ENCODE peak calls at places on chromosomes 2 and 18, in six cellular contexts. One of them, this sample, is unnamed.

GRCh38 chr2:152336854-152337510 is 2.0 kb downstream of the FMNL2 start:
- DNase-seq in IMR-90: peak
- DNase-seq in Panc1: no peak
- DNase-seq in coronary artery: no peak
- DNase-seq in CD4-positive, alpha-beta T cell: no peak
- DNase-seq in hepatocyte: peak
- DNase-seq in this sample: peak

GRCh38 chr2:28137221-28137620 is 246.7 kb downstream of the BABAM2 start:
- DNase-seq in IMR-90: peak
- DNase-seq in coronary artery: no peak
- DNase-seq in CD4-positive, alpha-beta T cell: no peak
- DNase-seq in Panc1: no peak
- DNase-seq in hepatocyte: peak
- DNase-seq in this sample: peak

GRCh38 chr2:1081411-1082225 is 131.0 kb downstream of the SNTG2 start:
- DNase-seq in Panc1: no peak
- DNase-seq in IMR-90: peak
- DNase-seq in CD4-positive, alpha-beta T cell: no peak
- DNase-seq in coronary artery: no peak
- DNase-seq in hepatocyte: no peak
- DNase-seq in this sample: peak

GRCh38 chr2:149431337-149431736 is 101.0 kb downstream of the LYPD6 start:
- DNase-seq in CD4-positive, alpha-beta T cell: no peak
- DNase-seq in Panc1: no peak
- DNase-seq in coronary artery: no peak
- DNase-seq in IMR-90: peak
- DNase-seq in hepatocyte: no peak
- DNase-seq in this sample: no peak

GRCh38 chr2:172358784-172359556 is 68.4 kb upstream of the ITGA6 start:
- DNase-seq in CD4-positive, alpha-beta T cell: no peak
- DNase-seq in Panc1: no peak
- DNase-seq in coronary artery: no peak
- DNase-seq in IMR-90: no peak
- DNase-seq in hepatocyte: no peak
- DNase-seq in this sample: no peak

GRCh38 chr2:45067859-45068642 is 58.8 kb upstream of the SIX2 start:
- DNase-seq in IMR-90: no peak
- DNase-seq in Panc1: no peak
- DNase-seq in coronary artery: no peak
- DNase-seq in hepatocyte: peak
- DNase-seq in CD4-positive, alpha-beta T cell: no peak
- DNase-seq in this sample: no peak

GRCh38 chr2:236352761-236353593 is 88.8 kb upstream of the ASB18 start:
- DNase-seq in IMR-90: peak
- DNase-seq in CD4-positive, alpha-beta T cell: no peak
- DNase-seq in hepatocyte: peak
- DNase-seq in Panc1: peak
- DNase-seq in coronary artery: no peak
- DNase-seq in this sample: no peak

GRCh38 chr2:114784890-114785583 is 342.6 kb downstream of the DPP10 start:
- DNase-seq in hepatocyte: no peak
- DNase-seq in CD4-positive, alpha-beta T cell: no peak
- DNase-seq in coronary artery: no peak
- DNase-seq in Panc1: no peak
- DNase-seq in IMR-90: no peak
- DNase-seq in this sample: no peak

GRCh38 chr2:11118761-11119160 is 36.5 kb upstream of the SLC66A3 start:
- DNase-seq in hepatocyte: no peak
- DNase-seq in Panc1: no peak
- DNase-seq in IMR-90: peak
- DNase-seq in coronary artery: no peak
- DNase-seq in CD4-positive, alpha-beta T cell: no peak
- DNase-seq in this sample: no peak

GRCh38 chr2:197307236-197307932 is 3.2 kb downstream of the ANKRD44 start:
- DNase-seq in CD4-positive, alpha-beta T cell: no peak
- DNase-seq in IMR-90: no peak
- DNase-seq in hepatocyte: no peak
- DNase-seq in coronary artery: no peak
- DNase-seq in Panc1: no peak
- DNase-seq in this sample: no peak

GRCh38 chr2:173990970-173991819 is 26.0 kb upstream of the SP3 start:
- DNase-seq in hepatocyte: peak
- DNase-seq in coronary artery: peak
- DNase-seq in CD4-positive, alpha-beta T cell: no peak
- DNase-seq in IMR-90: peak
- DNase-seq in Panc1: no peak
- DNase-seq in this sample: peak

GRCh38 chr2:174697267-174697666 is 67.0 kb downstream of the CHRNA1 start:
- DNase-seq in CD4-positive, alpha-beta T cell: peak
- DNase-seq in IMR-90: peak
- DNase-seq in Panc1: peak
- DNase-seq in coronary artery: no peak
- DNase-seq in hepatocyte: peak
- DNase-seq in this sample: no peak

GRCh38 chr18:76699923-76700322 is 122.4 kb upstream of the ZNF236 start:
- DNase-seq in IMR-90: no peak
- DNase-seq in Panc1: no peak
- DNase-seq in hepatocyte: no peak
- DNase-seq in CD4-positive, alpha-beta T cell: no peak
- DNase-seq in coronary artery: peak
- DNase-seq in this sample: no peak

GRCh38 chr2:223884399-223884798 is 47.0 kb upstream of the AP1S3 start:
- DNase-seq in Panc1: no peak
- DNase-seq in CD4-positive, alpha-beta T cell: no peak
- DNase-seq in IMR-90: peak
- DNase-seq in coronary artery: no peak
- DNase-seq in hepatocyte: no peak
- DNase-seq in this sample: no peak

GRCh38 chr2:223889133-223889769 is 51.9 kb upstream of the AP1S3 start:
- DNase-seq in CD4-positive, alpha-beta T cell: no peak
- DNase-seq in coronary artery: no peak
- DNase-seq in IMR-90: no peak
- DNase-seq in Panc1: no peak
- DNase-seq in hepatocyte: no peak
- DNase-seq in this sample: no peak

GRCh38 chr2:223888251-223888650 is 50.9 kb upstream of the AP1S3 start:
- DNase-seq in hepatocyte: no peak
- DNase-seq in CD4-positive, alpha-beta T cell: no peak
- DNase-seq in Panc1: no peak
- DNase-seq in IMR-90: no peak
- DNase-seq in coronary artery: no peak
- DNase-seq in this sample: no peak

GRCh38 chr2:223882715-223883114 is 45.3 kb upstream of the AP1S3 start:
- DNase-seq in Panc1: no peak
- DNase-seq in CD4-positive, alpha-beta T cell: no peak
- DNase-seq in coronary artery: no peak
- DNase-seq in hepatocyte: no peak
- DNase-seq in IMR-90: no peak
- DNase-seq in this sample: no peak

DNA sequence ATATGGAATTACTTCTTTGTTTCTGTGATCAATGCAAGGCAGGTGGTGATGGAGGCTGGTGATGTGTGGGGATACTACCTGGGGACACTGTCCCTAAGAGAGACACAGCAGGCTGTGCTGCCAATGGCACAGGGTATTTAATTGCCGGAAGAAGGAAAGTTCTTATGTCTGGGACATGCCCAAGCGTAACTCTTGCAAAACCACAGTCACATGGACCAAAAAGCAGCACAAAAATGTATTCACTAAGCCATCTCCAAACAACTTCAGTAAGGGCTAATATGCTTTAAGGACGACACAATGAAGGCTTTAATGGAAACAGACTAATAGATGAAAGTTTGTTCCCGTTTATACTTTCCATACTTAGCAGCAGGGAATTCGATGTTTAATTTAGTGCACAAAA is 49.7 kb upstream of the AP1S3 start:
- DNase-seq in hepatocyte: no peak
- DNase-seq in CD4-positive, alpha-beta T cell: no peak
- DNase-seq in IMR-90: peak
- DNase-seq in Panc1: no peak
- DNase-seq in coronary artery: no peak
- DNase-seq in this sample: peak
- H3K27ac ChIP-seq in hepatocyte: no peak
- H3K27ac ChIP-seq in CD4-positive, alpha-beta T cell: no peak
- H3K27ac ChIP-seq in IMR-90: peak
- H3K27ac ChIP-seq in Panc1: no peak
- H3K27ac ChIP-seq in coronary artery: no peak
- H3K27ac ChIP-seq in this sample: no peak

GRCh38 chr18:48007955-48008701 is 77.7 kb upstream of the SMAD2 start:
- DNase-seq in coronary artery: peak
- DNase-seq in IMR-90: no peak
- DNase-seq in hepatocyte: peak
- DNase-seq in CD4-positive, alpha-beta T cell: peak
- DNase-seq in Panc1: no peak
- DNase-seq in this sample: peak
- TF ChIP-seq CTCF in coronary artery: peak
- TF ChIP-seq CTCF in IMR-90: peak
- TF ChIP-seq CTCF in hepatocyte: peak
- TF ChIP-seq CTCF in CD4-positive, alpha-beta T cell: peak
- TF ChIP-seq CTCF in Panc1: peak
- TF ChIP-seq CTCF in this sample: peak

GRCh38 chr2:237403024-237403882 is 10.7 kb downstream of the COL6A3 start:
- DNase-seq in hepatocyte: no peak
- DNase-seq in Panc1: no peak
- DNase-seq in IMR-90: peak
- DNase-seq in CD4-positive, alpha-beta T cell: no peak
- DNase-seq in coronary artery: no peak
- DNase-seq in this sample: no peak
- H3K27ac ChIP-seq in hepatocyte: peak
- H3K27ac ChIP-seq in Panc1: peak
- H3K27ac ChIP-seq in IMR-90: peak
- H3K27ac ChIP-seq in CD4-positive, alpha-beta T cell: no peak
- H3K27ac ChIP-seq in coronary artery: peak
- H3K27ac ChIP-seq in this sample: peak

GRCh38 chr2:157596992-157597681 is 31.5 kb downstream of the ACVR1C start:
- DNase-seq in CD4-positive, alpha-beta T cell: peak
- DNase-seq in IMR-90: peak
- DNase-seq in coronary artery: no peak
- DNase-seq in Panc1: no peak
- DNase-seq in hepatocyte: peak
- DNase-seq in this sample: no peak
- TF ChIP-seq CTCF in CD4-positive, alpha-beta T cell: peak
- TF ChIP-seq CTCF in IMR-90: peak
- TF ChIP-seq CTCF in coronary artery: no peak
- TF ChIP-seq CTCF in Panc1: peak
- TF ChIP-seq CTCF in hepatocyte: peak
- TF ChIP-seq CTCF in this sample: no peak

GRCh38 chr2:54494087-54494486 is 38.0 kb downstream of the SPTBN1 start:
- DNase-seq in Panc1: no peak
- DNase-seq in CD4-positive, alpha-beta T cell: no peak
- DNase-seq in hepatocyte: no peak
- DNase-seq in IMR-90: peak
- DNase-seq in coronary artery: no peak
- DNase-seq in this sample: no peak

GRCh38 chr2:54500404-54501147 is 44.4 kb downstream of the SPTBN1 start:
- DNase-seq in CD4-positive, alpha-beta T cell: no peak
- DNase-seq in coronary artery: no peak
- DNase-seq in Panc1: no peak
- DNase-seq in IMR-90: no peak
- DNase-seq in hepatocyte: no peak
- DNase-seq in this sample: no peak

GRCh38 chr2:54496920-54497319 is 40.8 kb downstream of the SPTBN1 start:
- DNase-seq in IMR-90: no peak
- DNase-seq in hepatocyte: no peak
- DNase-seq in Panc1: no peak
- DNase-seq in CD4-positive, alpha-beta T cell: no peak
- DNase-seq in coronary artery: no peak
- DNase-seq in this sample: no peak

GRCh38 chr2:54499666-54500065 is 43.5 kb downstream of the SPTBN1 start:
- DNase-seq in IMR-90: peak
- DNase-seq in Panc1: no peak
- DNase-seq in hepatocyte: no peak
- DNase-seq in CD4-positive, alpha-beta T cell: no peak
- DNase-seq in coronary artery: no peak
- DNase-seq in this sample: no peak

DNA sequence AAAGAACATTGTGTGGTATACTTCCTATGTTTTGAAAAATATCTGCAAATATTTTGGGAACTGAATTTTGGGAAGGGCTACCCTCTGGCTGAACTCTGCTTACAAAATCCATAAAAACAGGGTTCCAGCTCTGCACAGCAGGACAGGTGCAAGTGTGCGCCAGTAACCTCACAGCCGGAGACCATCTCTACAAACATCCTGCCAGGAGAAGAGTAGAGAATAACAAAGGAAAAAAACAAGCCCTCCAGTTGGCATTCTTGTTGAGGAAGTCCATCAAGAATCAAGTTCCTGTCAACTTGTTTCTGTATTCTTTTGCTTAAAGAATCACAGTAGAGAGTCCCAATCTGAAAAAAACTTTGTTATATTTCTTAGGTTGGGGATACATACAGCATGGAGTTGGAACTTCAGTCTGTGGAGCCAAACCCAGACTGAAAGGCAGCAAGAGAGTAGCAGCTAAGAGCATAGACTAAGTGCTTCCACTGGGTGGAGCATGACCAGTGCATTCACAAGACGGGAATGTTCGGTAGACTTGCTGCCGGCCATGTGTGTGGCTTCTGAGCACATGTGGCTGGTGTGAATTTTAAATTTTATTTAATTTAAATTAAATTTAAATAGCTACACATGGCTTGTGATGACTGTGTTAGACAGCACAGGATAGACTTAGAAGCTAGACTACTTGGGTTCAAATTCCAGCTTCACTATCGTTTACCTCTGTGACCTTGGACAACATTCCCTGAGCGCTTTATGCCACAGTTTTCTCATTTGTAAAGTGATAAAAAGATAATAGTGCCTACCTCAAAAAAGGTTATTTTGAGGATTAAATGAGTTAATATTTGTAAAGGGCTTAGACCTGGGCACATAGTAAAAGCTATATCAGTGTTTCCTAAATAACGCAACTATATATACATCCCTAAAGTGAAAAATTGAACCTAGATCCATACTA is 41.9 kb downstream of the SPTBN1 start:
- DNase-seq in CD4-positive, alpha-beta T cell: no peak
- DNase-seq in coronary artery: no peak
- DNase-seq in IMR-90: peak
- DNase-seq in Panc1: no peak
- DNase-seq in hepatocyte: peak
- DNase-seq in this sample: no peak
- H3K27ac ChIP-seq in CD4-positive, alpha-beta T cell: no peak
- H3K27ac ChIP-seq in coronary artery: no peak
- H3K27ac ChIP-seq in IMR-90: no peak
- H3K27ac ChIP-seq in Panc1: no peak
- H3K27ac ChIP-seq in hepatocyte: no peak
- H3K27ac ChIP-seq in this sample: no peak